ENCODE peak calls at places on chromosomes 11 and 22, in six cellular contexts. Y is PC-3, I is T-helper 9 cell, U is astrocyte, C is pancreas, J is NCI-H1417. O is an unnamed sample.
A peak's percentile ranks its signal among the peaks of the same experiment; 100 is the strongest.

GRCh38 chr22:28812491-28812890 is 12.1 kb upstream of the XBP1 start:
- DNase-seq in J (no peak), I (no peak), U (no peak), C (no peak), Y (no peak), O (no peak)

GRCh38 chr11:24754406-24754805 is 257.6 kb downstream of the LUZP2 start:
- DNase-seq in J (no peak), I (no peak), C (no peak), U (peak; percentile 20), Y (peak; percentile 11), O (no peak)

GRCh38 chr11:46513934-46514342 is 79.9 kb downstream of the AMBRA1 start:
- DNase-seq in I (no peak), C (no peak), Y (no peak), J (peak; percentile 82), U (peak; percentile 49), O (no peak)

GRCh38 chr11:119320593-119321524 is 3.9 kb upstream of the MCAM start:
- DNase-seq in U (peak; percentile 48), Y (peak; percentile 21), C (no peak), J (no peak), I (peak; percentile 48), O (peak; percentile 39)

GRCh38 chr22:43823911-43824665 is 12.0 kb upstream of the EFCAB6 start:
- DNase-seq in Y (no peak), I (no peak), J (no peak), U (no peak), C (peak; percentile 45), O (no peak)

GRCh38 chr11:78350646-78351165 is 66.9 kb downstream of the GAB2 start:
- DNase-seq in C (no peak), U (peak; percentile 58), I (no peak), Y (no peak), J (peak; percentile 27), O (no peak)

GRCh38 chr11:82863209-82863608 is 37.0 kb downstream of the PRCP start:
- DNase-seq in I (no peak), J (no peak), U (no peak), Y (no peak), C (no peak), O (no peak)

GRCh38 chr11:123580557-123581275 is 73.7 kb downstream of the SCN3B start:
- DNase-seq in C (peak; percentile 91), Y (peak; percentile 86), I (peak; percentile 48), J (peak; percentile 87), U (no peak), O (peak; percentile 64)

GRCh38 chr11:117426297-117426685 is 98.6 kb downstream of the CEP164 start:
- DNase-seq in U (no peak), I (peak; percentile 70), C (no peak), J (peak; percentile 85), Y (peak; percentile 84), O (peak; percentile 63)

GRCh38 chr22:42970029-42970428 is 44.9 kb downstream of the PACSIN2 start:
- DNase-seq in Y (peak; percentile 69), U (no peak), J (no peak), C (no peak), I (no peak), O (no peak)

GRCh38 chr11:72625746-72626636 is 48.2 kb downstream of the PDE2A start:
- DNase-seq in J (no peak), U (no peak), I (no peak), C (no peak), Y (no peak), O (no peak)

GRCh38 chr11:128379587-128380279 is 207.6 kb downstream of the ETS1 start:
- DNase-seq in I (no peak), Y (peak; percentile 71), C (no peak), U (no peak), J (no peak), O (peak; percentile 17)

GRCh38 chr11:287821-288327 is 1.1 kb upstream of the PGGHG start:
- DNase-seq in U (no peak), I (no peak), J (no peak), C (peak; percentile 85), Y (no peak), O (peak; percentile 76)

GRCh38 chr22:49156662-49157285 is 670.9 kb downstream of the BRD1 start:
- DNase-seq in Y (peak; percentile 5), I (no peak), U (no peak), J (peak; percentile 30), C (no peak), O (no peak)

GRCh38 chr11:67024410-67024809 is 1.5 kb downstream of the SYT12 start:
- DNase-seq in U (no peak), C (no peak), J (no peak), I (peak; percentile 28), Y (peak; percentile 66), O (peak; percentile 22)

GRCh38 chr11:108117746-108118371 is 3.5 kb upstream of the ACAT1 start:
- DNase-seq in I (no peak), C (no peak), U (peak; percentile 41), Y (peak; percentile 73), J (peak; percentile 71), O (no peak)

GRCh38 chr11:777288-778255 is at the start of gene GATD1:
- DNase-seq in J (peak; percentile 91), I (peak; percentile 94), U (peak; percentile 53), Y (peak; percentile 86), C (peak; percentile 98), O (peak; percentile 93)

GRCh38 chr11:86941077-86941870 is 13.9 kb downstream of the FZD4 start:
- DNase-seq in C (no peak), U (no peak), J (no peak), Y (no peak), I (no peak), O (no peak)

GRCh38 chr11:116509566-116509965 is 263.2 kb downstream of the BUD13 start:
- DNase-seq in U (no peak), J (no peak), I (no peak), C (no peak), Y (no peak), O (no peak)

GRCh38 chr11:66080055-66080817 is 10.2 kb downstream of the PACS1 start:
- DNase-seq in J (no peak), C (no peak), I (peak; percentile 63), Y (peak; percentile 87), U (peak; percentile 74), O (peak; percentile 75)

GRCh38 chr11:17217395-17217794 is 9.6 kb upstream of the PIK3C2A start:
- DNase-seq in I (no peak), C (no peak), U (no peak), J (no peak), Y (no peak), O (no peak)

GRCh38 chr22:21443057-21443734 is 24.0 kb upstream of the TMEM191C start:
- DNase-seq in Y (no peak), U (no peak), C (peak; percentile 66), J (no peak), I (no peak), O (no peak)

GRCh38 chr11:61482513-61482912 is 26.0 kb upstream of the LRRC10B start:
- DNase-seq in Y (peak; percentile 37), C (no peak), U (no peak), J (no peak), I (no peak), O (peak; percentile 8)

GRCh38 chr11:18588297-18589252 is at the start of gene UEVLD:
- DNase-seq in I (peak; percentile 53), J (peak; percentile 87), U (peak; percentile 85), C (peak; percentile 95), Y (peak; percentile 85), O (peak; percentile 38)

GRCh38 chr11:97615541-97615940 is 1225.7 kb downstream of the JRKL start:
- DNase-seq in Y (no peak), C (no peak), I (no peak), J (no peak), U (no peak), O (no peak)

GRCh38 chr22:42926034-42926433 is 69.0 kb upstream of the ARFGAP3 start:
- DNase-seq in J (peak; percentile 7), C (no peak), U (no peak), I (no peak), Y (peak; percentile 24), O (no peak)

GRCh38 chr22:38141574-38141973 is 31.1 kb upstream of the BAIAP2L2 start:
- DNase-seq in U (no peak), J (no peak), C (no peak), I (no peak), Y (no peak), O (no peak)

GRCh38 chr22:42275970-42276369 is 5.5 kb upstream of the TCF20 start:
- DNase-seq in J (peak; percentile 1), C (no peak), Y (no peak), U (no peak), I (no peak), O (no peak)

GRCh38 chr11:62666259-62666926 is 1.3 kb downstream of the CSKMT start:
- DNase-seq in J (no peak), Y (no peak), I (no peak), C (no peak), U (no peak), O (no peak)

GRCh38 chr11:33045551-33046255 is 6.3 kb downstream of the TCP11L1 start:
- DNase-seq in C (no peak), I (no peak), Y (peak; percentile 83), U (peak; percentile 56), J (no peak), O (no peak)

GRCh38 chr11:57249384-57250319 is 12.6 kb upstream of the APLNR start:
- DNase-seq in Y (peak; percentile 83), C (no peak), U (peak; percentile 19), J (peak; percentile 70), I (peak; percentile 17), O (peak; percentile 31)

GRCh38 chr22:20792221-20792965 is 18.5 kb downstream of the SERPIND1 start:
- DNase-seq in Y (no peak), J (no peak), U (no peak), C (no peak), I (no peak), O (no peak)

GRCh38 chr22:50527921-50528681 is 1.7 kb downstream of the TYMP start:
- DNase-seq in C (peak; percentile 37), U (no peak), I (no peak), J (peak; percentile 22), Y (no peak), O (no peak)

GRCh38 chr11:128021304-128022006 is 565.9 kb downstream of the ETS1 start:
- DNase-seq in Y (no peak), J (peak; percentile 59), I (no peak), C (no peak), U (peak; percentile 13), O (no peak)

GRCh38 chr22:46238541-46238940 is 11.6 kb downstream of the CDPF1 start:
- DNase-seq in J (no peak), U (no peak), C (no peak), I (no peak), Y (no peak), O (no peak)

GRCh38 chr11:62669420-62670161 is 1.9 kb upstream of the UQCC3 start:
- DNase-seq in C (peak; percentile 69), I (no peak), J (no peak), Y (peak; percentile 42), U (no peak), O (no peak)

O was measured in activated CD4-positive, alpha-beta T cell treated with anti-CD3 and anti-CD28 coated beads, Interleukin-2, amount 50 U/mL, for 1 hour.